ENCODE peak calls at places on chromosomes 5 and 9, in four cellular contexts. L, Q, D and S are unnamed samples.

GRCh38 chr9:121678501-121679022 is 27.1 kb downstream of the DAB2IP start:
- DNase-seq in Q (no peak), D (peak; percentile 73), L (no peak), S (no peak)

GRCh38 chr9:124809211-124809610 is 32.3 kb downstream of the OLFML2A start:
- DNase-seq in D (no peak), L (no peak), Q (no peak), S (no peak)

GRCh38 chr5:23448627-23449026 is 58.8 kb upstream of the PRDM9 start:
- DNase-seq in D (no peak), L (no peak), Q (no peak), S (no peak)

GRCh38 chr5:16884595-16884994 is 51.5 kb downstream of the MYO10 start:
- DNase-seq in L (no peak), D (no peak), Q (no peak), S (no peak)

GRCh38 chr5:31559942-31560341 is 27.8 kb downstream of the C5orf22 start:
- DNase-seq in Q (no peak), L (no peak), D (no peak), S (no peak)

GRCh38 chr5:14286007-14286406 is 142.9 kb downstream of the TRIO start:
- DNase-seq in L (no peak), Q (no peak), D (no peak), S (no peak)

GRCh38 chr5:148238395-148238794 is at the start of gene MARCOL:
- DNase-seq in L (no peak), Q (no peak), D (no peak), S (no peak)

GRCh38 chr5:136120529-136120928 is 12.1 kb upstream of the SMAD5 start:
- DNase-seq in D (no peak), Q (no peak), L (no peak), S (no peak)

GRCh38 chr9:101029300-101030021 is 934 bp downstream of the PLPPR1 start:
- DNase-seq in D (no peak), Q (no peak), L (no peak), S (no peak)

GRCh38 chr9:78932849-78933627 is 636.1 kb downstream of the PSAT1 start:
- DNase-seq in D (no peak), Q (no peak), L (no peak), S (no peak)

GRCh38 chr5:96572864-96573512 is 89.2 kb upstream of the CAST start:
- DNase-seq in L (no peak), Q (no peak), D (no peak), S (no peak)

GRCh38 chr5:125064610-125065009 is 318.2 kb upstream of the ZNF608 start:
- DNase-seq in L (no peak), Q (no peak), D (no peak), S (no peak)

GRCh38 chr5:131671994-131672655 is 37.1 kb upstream of the RAPGEF6 start:
- DNase-seq in L (peak; percentile 40), D (no peak), Q (no peak), S (no peak)

GRCh38 chr9:127360829-127361228 is 36.1 kb upstream of the SLC2A8 start:
- DNase-seq in L (no peak), Q (no peak), D (no peak), S (no peak)

GRCh38 chr9:32627394-32627954 is 8.0 kb downstream of the TAF1L start:
- DNase-seq in L (no peak), D (no peak), Q (no peak), S (no peak)

GRCh38 chr9:133558191-133559126 is 24.0 kb downstream of the ADAMTSL2 start:
- DNase-seq in Q (no peak), L (peak; percentile 87), D (no peak), S (no peak)

GRCh38 chr9:21758540-21758939 is 43.9 kb upstream of the MTAP start:
- DNase-seq in D (no peak), L (no peak), Q (no peak), S (no peak)

GRCh38 chr5:137708796-137709559 is 26.9 kb downstream of the KLHL3 start:
- DNase-seq in L (no peak), Q (no peak), D (no peak), S (no peak)

GRCh38 chr5:9063615-9064245 is 482.1 kb downstream of the SEMA5A start:
- DNase-seq in D (no peak), Q (no peak), L (no peak), S (no peak)

GRCh38 chr9:111795557-111795839 is 761 bp upstream of the SHOC1 start:
- DNase-seq in L (no peak), Q (no peak), D (no peak), S (no peak)

GRCh38 chr5:154753792-154754191 is 1.4 kb upstream of the LARP1 start:
- DNase-seq in Q (no peak), L (peak; percentile 44), D (peak; percentile 83), S (peak; percentile 35)

DNA sequence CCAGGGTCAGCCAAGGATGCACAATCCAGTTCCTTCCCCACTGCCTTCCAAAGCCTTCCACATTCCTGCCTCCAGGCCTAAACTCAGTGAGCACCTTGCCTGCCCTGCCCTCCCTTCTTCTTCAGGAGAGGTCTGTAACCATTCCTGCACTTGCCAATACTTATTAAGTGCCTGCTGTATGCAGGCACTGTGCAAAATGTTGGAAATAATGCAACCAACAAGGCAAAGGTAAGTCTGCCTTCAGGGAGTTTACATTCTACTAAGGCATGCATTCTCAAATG is 4.2 kb upstream of the TCOF1 start:
- DNase-seq in L (no peak), Q (no peak), D (peak; percentile 10), S (no peak)
- TF ChIP-seq CTCF in L (no peak), Q (no peak), D (no peak), S (no peak)

DNA sequence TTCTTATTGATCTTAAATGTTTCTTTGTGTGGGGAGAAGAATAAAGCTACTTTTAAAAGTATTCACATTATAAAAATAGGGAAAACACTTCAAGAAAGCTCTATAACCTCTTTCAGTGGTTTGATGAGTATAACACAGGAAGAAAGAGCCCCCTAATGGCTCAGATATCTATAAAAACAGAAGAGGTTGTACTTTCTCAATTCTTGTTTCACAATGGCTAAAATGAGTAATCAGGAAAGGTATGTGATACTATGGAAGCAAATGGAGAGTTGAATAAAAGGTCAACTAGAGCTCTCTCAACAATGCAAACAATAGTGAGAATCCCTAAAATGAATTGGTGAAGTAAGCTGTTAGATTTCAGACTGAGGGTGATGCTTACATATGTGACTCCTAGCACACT is 584.6 kb upstream of the CDH18 start:
- DNase-seq in Q (no peak), D (no peak), L (no peak), S (no peak)
- TF ChIP-seq CTCF in Q (no peak), D (no peak), L (no peak), S (no peak)

DNA sequence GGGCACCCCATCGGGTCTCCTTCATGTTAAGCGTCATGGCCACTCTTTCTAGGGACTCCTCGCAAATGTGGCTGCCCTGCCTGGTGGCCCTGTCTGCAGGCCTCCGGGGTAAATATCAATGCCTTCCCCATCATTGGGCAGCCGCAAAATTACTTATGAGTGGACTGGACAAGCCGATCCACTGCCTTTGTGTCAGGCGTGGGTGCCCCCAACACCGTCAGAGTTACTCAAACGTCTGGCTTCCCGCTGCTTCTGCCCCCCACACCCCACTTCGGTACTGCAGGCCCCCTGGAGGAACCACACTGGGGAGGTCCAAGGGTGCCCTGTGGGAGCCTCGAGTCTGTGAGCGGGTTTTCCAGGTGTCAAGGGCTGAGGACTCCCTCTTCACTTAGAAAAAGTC is 3.8 kb downstream of the LHX3 start:
- DNase-seq in D (no peak), Q (no peak), L (no peak), S (no peak)
- TF ChIP-seq CTCF in D (no peak), Q (no peak), L (no peak), S (no peak)

DNA sequence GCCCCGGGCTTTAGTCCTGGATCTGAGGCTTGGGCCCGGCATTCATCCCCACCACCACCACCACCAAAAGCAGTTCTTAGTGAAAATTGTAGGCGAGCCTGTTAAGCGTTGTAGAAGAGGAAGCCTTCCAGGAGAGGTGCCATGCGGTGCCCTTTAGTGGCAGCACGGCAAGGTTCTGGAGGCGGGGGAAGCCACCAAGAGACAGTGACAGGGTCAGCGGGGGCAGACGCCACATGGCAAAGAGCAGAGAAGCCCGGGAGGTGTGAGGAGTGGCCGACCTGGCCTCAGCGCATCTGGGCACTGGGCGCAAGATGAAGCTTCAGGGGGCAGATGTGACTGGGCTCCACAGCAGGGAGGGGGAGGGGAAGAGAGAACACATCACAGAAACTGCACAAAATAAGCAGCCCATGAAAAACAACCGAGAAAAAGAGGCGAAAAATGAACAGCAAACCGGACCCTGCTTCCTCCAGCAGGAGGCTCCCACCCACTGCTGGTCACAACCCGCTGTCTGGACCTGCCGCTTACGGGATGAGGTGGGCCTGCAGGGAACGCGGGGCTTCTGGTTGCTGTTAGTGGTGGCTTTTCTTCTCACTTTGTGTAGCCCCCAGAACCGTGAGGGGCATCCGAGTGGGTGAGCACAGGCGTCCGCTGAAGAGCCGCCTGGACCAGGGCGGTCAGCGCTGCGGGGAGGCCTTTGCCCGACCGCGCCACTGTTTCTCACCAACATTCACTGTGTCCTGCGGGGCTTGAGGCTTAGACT is 4.3 kb downstream of the LRRC14B start:
- DNase-seq in Q (no peak), L (no peak), D (peak; percentile 58), S (no peak)
- TF ChIP-seq CTCF in Q (no peak), L (no peak), D (no peak), S (no peak)